ENCODE peak calls at places on chromosome 5, in six cellular contexts. S is ovary, Y is body of pancreas, M is GM12891, D is A549, U is H54. G is an unnamed sample.

GRCh38 chr5:33685873-33686550 is 205.8 kb downstream of the ADAMTS12 start:
- DNase-seq in M (no peak), D (no peak), Y (no peak), U (no peak), S (no peak), G (no peak)

GRCh38 chr5:179229331-179229761 is 115.9 kb downstream of the ADAMTS2 start:
- DNase-seq in D (no peak), U (no peak), Y (no peak), M (no peak), S (no peak), G (no peak)

GRCh38 chr5:40046792-40047191 is 622.0 kb upstream of the DAB2 start:
- DNase-seq in U (peak), D (no peak), Y (no peak), S (no peak), M (no peak), G (no peak)

GRCh38 chr5:177338251-177339106 is 13.0 kb downstream of the LMAN2 start:
- DNase-seq in Y (no peak), M (no peak), U (no peak), S (no peak), D (no peak), G (no peak)

GRCh38 chr5:80369521-80369920 is 38.3 kb upstream of the ZFYVE16 start:
- DNase-seq in M (no peak), Y (no peak), S (no peak), U (no peak), D (no peak), G (no peak)

GRCh38 chr5:54874337-54875021 is 110.9 kb downstream of the ESM1 start:
- DNase-seq in Y (peak), S (no peak), D (no peak), U (no peak), M (no peak), G (no peak)

GRCh38 chr5:100904259-100904822 is 1.3 kb upstream of the ST8SIA4 start:
- DNase-seq in M (no peak), D (no peak), S (no peak), U (no peak), Y (peak), G (peak)

GRCh38 chr5:139105621-139106071 is 92.5 kb downstream of the SIL1 start:
- DNase-seq in Y (peak), S (no peak), D (no peak), U (no peak), M (no peak), G (no peak)

GRCh38 chr5:93278876-93279275 is 302.1 kb downstream of the NR2F1-AS1 start:
- DNase-seq in Y (no peak), M (no peak), D (no peak), S (no peak), U (no peak), G (no peak)

GRCh38 chr5:34898258-34898895 is 16.9 kb downstream of the RAD1 start:
- DNase-seq in M (peak), D (peak), Y (peak), S (peak), U (peak), G (peak)

GRCh38 chr5:143309661-143310431 is 93.6 kb downstream of the NR3C1 start:
- DNase-seq in U (no peak), Y (no peak), M (no peak), D (no peak), S (no peak), G (no peak)

GRCh38 chr5:125294844-125295243 is 548.4 kb upstream of the ZNF608 start:
- DNase-seq in D (no peak), M (no peak), Y (no peak), U (no peak), S (no peak), G (no peak)

GRCh38 chr5:40680741-40681350 is 1.1 kb downstream of the PTGER4 start:
- DNase-seq in U (no peak), D (no peak), M (peak), S (no peak), Y (peak), G (no peak)

GRCh38 chr5:56625577-56625976 is 189.8 kb upstream of the MAP3K1 start:
- DNase-seq in Y (no peak), M (no peak), U (no peak), D (no peak), S (no peak), G (no peak)

GRCh38 chr5:167072225-167072624 is 1219.2 kb upstream of the WWC1 start:
- DNase-seq in D (no peak), U (no peak), Y (no peak), S (no peak), M (no peak), G (no peak)

GRCh38 chr5:147490989-147491388 is 18.9 kb downstream of the DPYSL3 start:
- DNase-seq in U (no peak), M (no peak), D (no peak), Y (no peak), S (no peak), G (no peak)

DNA sequence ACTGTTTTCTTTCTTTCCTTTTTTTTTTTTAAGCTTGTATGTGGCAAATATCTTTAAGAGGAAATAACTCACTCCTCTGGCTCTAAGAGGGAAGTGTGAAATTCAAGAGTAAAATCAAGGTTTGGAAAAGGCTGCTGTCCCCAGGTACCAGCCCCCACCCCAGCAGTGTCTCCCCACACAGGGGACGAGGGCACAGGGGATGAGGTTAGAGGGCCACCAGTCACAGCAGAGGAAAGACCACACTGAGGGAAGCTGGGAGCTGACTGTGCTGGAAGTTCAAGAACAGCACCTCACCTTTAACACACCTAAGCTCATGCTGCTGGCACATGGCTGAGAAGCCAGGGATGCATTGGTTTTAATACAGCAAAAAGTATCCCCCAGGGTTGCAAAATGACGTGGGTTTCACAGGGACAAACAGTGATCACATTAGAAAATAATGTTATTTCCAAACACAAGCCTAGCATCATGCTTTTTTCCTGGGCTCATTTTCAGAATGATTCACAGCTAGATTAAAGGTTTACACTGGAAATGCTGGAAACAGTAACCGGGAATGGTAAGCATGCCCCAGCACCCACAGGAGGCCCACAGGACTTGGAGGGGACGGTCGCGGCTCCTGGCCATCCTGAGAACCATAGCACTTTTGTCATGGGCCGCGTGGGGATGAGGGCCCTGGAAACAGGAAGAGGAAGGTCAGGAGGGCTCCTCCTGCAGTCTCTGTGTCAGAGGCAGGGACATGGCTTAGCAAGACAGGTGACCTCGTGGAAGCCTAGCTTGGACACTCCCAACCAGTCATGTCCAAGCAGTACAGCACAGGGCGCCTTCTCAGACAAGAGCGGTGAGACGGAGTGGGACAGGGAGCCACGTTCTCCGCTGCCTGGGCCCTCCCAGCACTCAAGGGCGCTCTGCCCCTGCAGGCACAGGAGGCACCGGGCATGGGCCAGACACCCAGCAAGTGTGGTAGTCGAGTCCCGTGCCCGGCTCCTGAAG is 6.9 kb downstream of the LPCAT1 start:
- DNase-seq in Y (peak), S (peak), U (no peak), M (no peak), D (peak), G (no peak)
- TF ChIP-seq POLR2A in Y (no peak), S (no peak), U (no peak), M (no peak), D (no peak), G (no peak)

GRCh38 chr5:141878771-141879759 is 855 bp upstream of the PCDH1 start:
- DNase-seq in M (peak), D (peak), U (peak), Y (peak), S (peak), G (peak)
- TF ChIP-seq POLR2A in M (no peak), D (no peak), U (no peak), Y (no peak), S (no peak), G (no peak)

GRCh38 chr5:172283020-172283861 is at the start of gene UBTD2:
- DNase-seq in D (peak), U (peak), M (peak), S (peak), Y (peak), G (peak)
- TF ChIP-seq POLR2A in D (no peak), U (no peak), M (no peak), S (no peak), Y (peak), G (no peak)

GRCh38 chr5:132662925-132663770 is 5.2 kb downstream of the IL13 start:
- DNase-seq in S (no peak), M (peak), U (no peak), Y (no peak), D (no peak), G (peak)
- TF ChIP-seq POLR2A in S (no peak), M (peak), U (no peak), Y (no peak), D (no peak), G (no peak)